ENCODE peak calls at places on chromosomes 2 and 18, in six cellular contexts. I, V, R, E, N and X are unnamed samples.
A peak's percentile ranks its signal among the peaks of the same experiment; 100 is the strongest.

GRCh38 chr2:135198481-135198880 is 146.4 kb downstream of the RAB3GAP1 start:
- DNase-seq in N (no peak), R (no peak), E (no peak), I (no peak), V (no peak), X (no peak)

GRCh38 chr2:214830794-214831346 is 21.4 kb upstream of the BARD1 start:
- DNase-seq in I (no peak), V (peak; percentile 12), N (peak; percentile 24), R (peak; percentile 13), E (no peak), X (no peak)

GRCh38 chr2:95273911-95274290 is 348 bp upstream of the PROM2 start:
- DNase-seq in E (no peak), R (no peak), N (no peak), I (no peak), V (no peak), X (no peak)

GRCh38 chr2:187453078-187453641 is 5.1 kb upstream of the CALCRL start:
- DNase-seq in I (peak; percentile 55), E (no peak), N (no peak), V (peak; percentile 20), R (peak; percentile 23), X (no peak)

GRCh38 chr18:63817441-63818051 is 42.3 kb downstream of the SERPINB7 start:
- DNase-seq in N (peak; percentile 29), I (no peak), E (no peak), V (peak; percentile 53), R (no peak), X (peak; percentile 86)

GRCh38 chr18:23994361-23994902 is 20.1 kb upstream of the TTC39C start:
- DNase-seq in E (no peak), V (peak; percentile 77), N (peak; percentile 69), I (no peak), R (peak; percentile 99), X (peak; percentile 96)

GRCh38 chr2:163800889-163801498 is 65.2 kb upstream of the FIGN start:
- DNase-seq in E (no peak), R (no peak), N (peak; percentile 5), I (no peak), V (peak; percentile 55), X (peak; percentile 54)

GRCh38 chr2:88416016-88416663 is 36.4 kb downstream of the FOXI3 start:
- DNase-seq in I (no peak), V (no peak), E (no peak), R (no peak), N (no peak), X (no peak)

GRCh38 chr2:165462433-165462832 is 7.1 kb upstream of the CSRNP3 start:
- DNase-seq in I (no peak), R (peak; percentile 86), E (no peak), V (no peak), N (no peak), X (no peak)

GRCh38 chr2:75194184-75194868 is 5.0 kb downstream of the TACR1 start:
- DNase-seq in E (no peak), I (peak; percentile 9), V (no peak), N (no peak), R (no peak), X (no peak)

GRCh38 chr2:96205888-96206287 is 2.7 kb downstream of the STARD7 start:
- DNase-seq in I (no peak), E (no peak), N (peak; percentile 61), V (peak; percentile 61), R (no peak), X (peak; percentile 77)

GRCh38 chr2:99066075-99066557 is 75.4 kb upstream of the C2orf15 start:
- DNase-seq in R (peak; percentile 45), V (peak; percentile 33), N (peak; percentile 18), I (peak; percentile 50), E (peak; percentile 12), X (peak; percentile 57)

GRCh38 chr2:23791030-23791429 is 135.9 kb downstream of the ATAD2B start:
- DNase-seq in V (peak; percentile 11), R (no peak), I (no peak), E (no peak), N (no peak), X (peak; percentile 67)

GRCh38 chr2:127619901-127620705 is 25.9 kb upstream of the GPR17 start:
- DNase-seq in E (no peak), V (no peak), R (no peak), I (no peak), N (no peak), X (no peak)

GRCh38 chr2:213188971-213189899 is 37.8 kb upstream of the IKZF2 start:
- DNase-seq in R (peak; percentile 44), V (peak; percentile 50), E (no peak), I (no peak), N (peak; percentile 9), X (peak; percentile 46)

GRCh38 chr2:65789923-65790675 is 357.7 kb upstream of the SPRED2 start:
- DNase-seq in E (no peak), R (no peak), V (no peak), I (no peak), N (no peak), X (no peak)

GRCh38 chr2:222715729-222716128 is 44.3 kb downstream of the MOGAT1 start:
- DNase-seq in R (no peak), I (no peak), E (no peak), V (no peak), N (no peak), X (no peak)

GRCh38 chr2:211149731-211150130 is 593.3 kb downstream of the CPS1 start:
- DNase-seq in N (no peak), I (no peak), R (no peak), V (no peak), E (no peak), X (no peak)

GRCh38 chr2:156452971-156453370 is 16.8 kb downstream of the GPD2 start:
- DNase-seq in I (no peak), V (peak; percentile 51), N (no peak), R (no peak), E (no peak), X (no peak)

GRCh38 chr2:217807025-217807424 is 195.8 kb downstream of the TNS1 start:
- DNase-seq in R (no peak), I (no peak), E (no peak), V (no peak), N (no peak), X (no peak)

GRCh38 chr2:110755494-110756078 is 23.2 kb downstream of the ACOXL start:
- DNase-seq in N (no peak), R (no peak), E (no peak), V (peak; percentile 46), I (peak; percentile 37), X (no peak)

GRCh38 chr18:37460616-37461015 is 105.0 kb downstream of the CELF4 start:
- DNase-seq in R (no peak), I (no peak), N (no peak), V (no peak), E (no peak), X (no peak)

GRCh38 chr2:189261431-189261841 is 81.9 kb upstream of the COL5A2 start:
- DNase-seq in N (no peak), E (no peak), V (peak; percentile 19), I (no peak), R (no peak), X (peak; percentile 65)